ENCODE peak calls at places on chromosomes 12 and 14, in four cellular contexts. Q is mesothelial cell of epicardium; A is CD4-positive, alpha-beta T cell; Y is keratinocyte. S is an unnamed sample.

GRCh38 chr12:31466768-31467167 is 124.2 kb downstream of the DENND5B start:
- DNase-seq in Q (no peak), A (no peak), Y (no peak), S (no peak)

GRCh38 chr14:73723411-73723798 is 9.2 kb upstream of the PNMA1 start:
- DNase-seq in Q (no peak), A (no peak), Y (no peak), S (no peak)

GRCh38 chr12:617304-617915 is 45.8 kb downstream of the NINJ2 start:
- DNase-seq in Q (no peak), A (no peak), Y (no peak), S (no peak)

GRCh38 chr14:58813745-58814144 is 176.0 kb downstream of the DACT1 start:
- DNase-seq in Q (no peak), A (no peak), Y (no peak), S (no peak)

GRCh38 chr14:36666416-36667206 is 5.0 kb downstream of the PAX9 start:
- DNase-seq in Q (peak; percentile 49), A (no peak), Y (no peak), S (no peak)

GRCh38 chr12:645563-646071 is 17.6 kb downstream of the NINJ2 start:
- DNase-seq in Q (no peak), A (no peak), Y (no peak), S (no peak)

GRCh38 chr12:4763549-4763948 is 43.3 kb downstream of the GALNT8 start:
- DNase-seq in Q (no peak), A (no peak), Y (no peak), S (no peak)

GRCh38 chr12:52007982-52008510 is 1.3 kb downstream of the TAMALIN start:
- DNase-seq in Q (no peak), A (no peak), Y (no peak), S (no peak)

GRCh38 chr12:57459750-57460400 is at the start of gene GLI1:
- DNase-seq in Q (no peak), A (no peak), Y (no peak), S (no peak)

GRCh38 chr12:115871714-115872113 is 405.8 kb downstream of the MED13L start:
- DNase-seq in Q (no peak), A (no peak), Y (peak; percentile 1), S (no peak)

GRCh38 chr14:81953419-81953818 is 419.8 kb upstream of the SEL1L start:
- DNase-seq in Q (no peak), A (no peak), Y (no peak), S (no peak)

GRCh38 chr12:27505124-27505523 is 18.9 kb upstream of the PPFIBP1 start:
- DNase-seq in Q (no peak), A (no peak), Y (no peak), S (no peak)

GRCh38 chr12:80830533-80831088 is 107.1 kb downstream of the LIN7A start:
- DNase-seq in Q (no peak), A (no peak), Y (no peak), S (no peak)

GRCh38 chr12:13343380-13343779 is 146.9 kb downstream of the EMP1 start:
- DNase-seq in Q (no peak), A (no peak), Y (no peak), S (no peak)

GRCh38 chr12:40033260-40033649 is 72.6 kb downstream of the SLC2A13 start:
- DNase-seq in Q (no peak), A (no peak), Y (no peak), S (no peak)

GRCh38 chr12:106049105-106049504 is 89.6 kb downstream of the NUAK1 start:
- DNase-seq in Q (no peak), A (no peak), Y (no peak), S (no peak)

GRCh38 chr12:84502907-84503787 is 409.5 kb downstream of the SLC6A15 start:
- DNase-seq in Q (no peak), A (no peak), Y (no peak), S (no peak)

GRCh38 chr14:61750708-61751474 is 11.3 kb upstream of the SNAPC1 start:
- DNase-seq in Q (peak; percentile 43), A (peak; percentile 57), Y (peak; percentile 60), S (no peak)

GRCh38 chr12:1972856-1973317 is 31.4 kb downstream of the DCP1B start:
- DNase-seq in Q (no peak), A (no peak), Y (no peak), S (no peak)

GRCh38 chr12:86666311-86666710 is 410.1 kb upstream of the MGAT4C start:
- DNase-seq in Q (no peak), A (no peak), Y (no peak), S (no peak)

GRCh38 chr12:15216036-15216889 is 5.0 kb downstream of the RERG start:
- DNase-seq in Q (no peak), A (no peak), Y (no peak), S (no peak)

GRCh38 chr12:57049890-57050289 is at the start of gene MYO1A:
- DNase-seq in Q (no peak), A (no peak), Y (no peak), S (no peak)

GRCh38 chr12:70150230-70150629 is 93.0 kb upstream of the CNOT2 start:
- DNase-seq in Q (no peak), A (no peak), Y (no peak), S (no peak)

GRCh38 chr14:45658917-45659299 is 405.9 kb upstream of the MIS18BP1 start:
- DNase-seq in Q (no peak), A (no peak), Y (no peak), S (no peak)

GRCh38 chr14:45664668-45665356 is 411.8 kb upstream of the MIS18BP1 start:
- DNase-seq in Q (no peak), A (no peak), Y (peak; percentile 1), S (no peak)
- TF ChIP-seq CTCF in Q (no peak), A (no peak), Y (peak; percentile 49), S (peak; percentile 16)

DNA sequence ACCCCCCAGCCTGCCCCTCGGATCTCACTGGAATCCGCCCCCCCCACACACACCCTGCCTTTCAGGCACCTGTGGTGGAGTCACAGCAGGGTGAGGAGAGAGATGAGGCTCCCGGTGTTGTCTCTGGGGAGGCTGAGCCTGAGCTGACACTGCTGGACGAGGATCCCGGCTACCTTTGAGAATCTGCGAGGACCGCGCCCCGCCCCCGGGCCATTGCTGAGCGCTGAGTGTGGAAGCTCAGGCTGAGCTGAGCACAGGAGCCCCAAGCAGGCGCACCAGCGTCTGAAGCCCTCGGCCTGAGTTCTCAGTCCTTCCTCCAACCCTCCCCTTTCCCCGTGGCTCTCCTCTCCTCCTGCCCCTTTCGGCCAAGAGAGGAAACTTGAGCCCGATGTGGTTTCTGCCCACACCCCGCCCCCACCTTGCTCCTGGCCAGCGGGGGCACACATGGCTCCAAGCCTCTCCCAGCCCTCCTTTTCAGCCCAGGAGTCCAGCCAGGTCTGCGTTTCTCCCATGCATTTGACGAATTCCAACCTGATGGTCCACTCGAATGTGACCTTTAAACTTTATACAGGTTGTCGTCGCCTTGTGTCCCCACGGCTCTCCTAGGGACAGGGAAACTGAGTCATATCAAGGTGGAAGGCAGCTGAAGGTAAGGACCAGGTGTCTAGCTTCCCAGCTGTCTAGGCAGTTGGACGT is at the start of gene NFE2:
- DNase-seq in Q (peak; percentile 84), A (no peak), Y (no peak), S (peak; percentile 89)
- TF ChIP-seq CTCF in Q (no peak), A (no peak), Y (no peak), S (no peak)

GRCh38 chr12:91094957-91095356 is 16.3 kb downstream of the LUM start:
- DNase-seq in Q (no peak), A (no peak), Y (no peak), S (no peak)

GRCh38 chr12:91094036-91094660 is 17.1 kb downstream of the LUM start:
- DNase-seq in Q (no peak), A (no peak), Y (no peak), S (no peak)

GRCh38 chr12:91091916-91092715 is 19.2 kb downstream of the LUM start:
- DNase-seq in Q (no peak), A (no peak), Y (no peak), S (no peak)
- TF ChIP-seq CTCF in Q (no peak), A (no peak), Y (no peak), S (no peak)

GRCh38 chr12:9940370-9940769 is 8.2 kb upstream of the CLEC2A start:
- DNase-seq in Q (no peak), A (no peak), Y (no peak), S (no peak)
- TF ChIP-seq CTCF in Q (no peak), A (peak; percentile 42), Y (peak; percentile 14), S (peak; percentile 19)

S was measured in osteocyte.